ENCODE peak calls at places on chromosomes 4 and X, in seven cellular contexts. One of them, this sample, is unnamed.
A peak's percentile ranks its signal among the peaks of the same experiment; 100 is the strongest.

GRCh38 chrX:139201924-139202323 is 328.6 kb upstream of the F9 start:
- DNase-seq in tibial artery: no peak
- DNase-seq in A673: peak; percentile 6
- DNase-seq in endothelial cell of umbilical vein: no peak
- DNase-seq in kidney: no peak
- DNase-seq in bronchial epithelial cell: peak; percentile 65
- DNase-seq in DND-41: no peak
- DNase-seq in this sample: no peak

GRCh38 chrX:35006361-35006760 is 63.8 kb downstream of the FAM47B start:
- DNase-seq in endothelial cell of umbilical vein: no peak
- DNase-seq in bronchial epithelial cell: no peak
- DNase-seq in A673: no peak
- DNase-seq in kidney: no peak
- DNase-seq in tibial artery: no peak
- DNase-seq in DND-41: no peak
- DNase-seq in this sample: no peak

GRCh38 chrX:56788717-56789122 is 59.7 kb downstream of the NBDY start:
- DNase-seq in DND-41: peak; percentile 56
- DNase-seq in endothelial cell of umbilical vein: no peak
- DNase-seq in bronchial epithelial cell: peak; percentile 18
- DNase-seq in tibial artery: no peak
- DNase-seq in A673: peak; percentile 40
- DNase-seq in kidney: peak; percentile 26
- DNase-seq in this sample: peak; percentile 25

GRCh38 chrX:115958687-115959359 is 211.7 kb upstream of the AGTR2 start:
- DNase-seq in A673: no peak
- DNase-seq in bronchial epithelial cell: peak; percentile 28
- DNase-seq in kidney: no peak
- DNase-seq in tibial artery: no peak
- DNase-seq in endothelial cell of umbilical vein: no peak
- DNase-seq in DND-41: no peak
- DNase-seq in this sample: no peak

GRCh38 chrX:9668537-9668936 is 97.1 kb downstream of the GPR143 start:
- DNase-seq in bronchial epithelial cell: no peak
- DNase-seq in A673: no peak
- DNase-seq in endothelial cell of umbilical vein: no peak
- DNase-seq in tibial artery: no peak
- DNase-seq in DND-41: no peak
- DNase-seq in kidney: no peak
- DNase-seq in this sample: no peak

GRCh38 chrX:50432760-50433377 is 37.8 kb downstream of the DGKK start:
- DNase-seq in A673: no peak
- DNase-seq in kidney: no peak
- DNase-seq in DND-41: no peak
- DNase-seq in endothelial cell of umbilical vein: no peak
- DNase-seq in tibial artery: no peak
- DNase-seq in bronchial epithelial cell: no peak
- DNase-seq in this sample: no peak

GRCh38 chr4:141995051-141995450 is 358.7 kb downstream of the IL15 start:
- DNase-seq in kidney: no peak
- DNase-seq in endothelial cell of umbilical vein: peak; percentile 9
- DNase-seq in tibial artery: no peak
- DNase-seq in bronchial epithelial cell: no peak
- DNase-seq in A673: no peak
- DNase-seq in DND-41: no peak
- DNase-seq in this sample: no peak

GRCh38 chrX:2955838-2956237 is 26.7 kb upstream of the ARSD start:
- DNase-seq in A673: no peak
- DNase-seq in tibial artery: no peak
- DNase-seq in bronchial epithelial cell: no peak
- DNase-seq in endothelial cell of umbilical vein: no peak
- DNase-seq in DND-41: no peak
- DNase-seq in kidney: no peak
- DNase-seq in this sample: no peak

GRCh38 chr4:25955705-25956104 is 41.7 kb downstream of the SMIM20 start:
- DNase-seq in bronchial epithelial cell: no peak
- DNase-seq in kidney: no peak
- DNase-seq in endothelial cell of umbilical vein: no peak
- DNase-seq in DND-41: no peak
- DNase-seq in A673: no peak
- DNase-seq in tibial artery: no peak
- DNase-seq in this sample: no peak

GRCh38 chr4:32073542-32073941 is 1353.4 kb downstream of the PCDH7 start:
- DNase-seq in tibial artery: no peak
- DNase-seq in A673: no peak
- DNase-seq in bronchial epithelial cell: peak; percentile 86
- DNase-seq in kidney: no peak
- DNase-seq in DND-41: no peak
- DNase-seq in endothelial cell of umbilical vein: no peak
- DNase-seq in this sample: no peak

GRCh38 chr4:172952052-172952451 is 216.6 kb upstream of the GALNT7 start:
- DNase-seq in tibial artery: no peak
- DNase-seq in DND-41: no peak
- DNase-seq in bronchial epithelial cell: no peak
- DNase-seq in kidney: no peak
- DNase-seq in endothelial cell of umbilical vein: no peak
- DNase-seq in A673: no peak
- DNase-seq in this sample: no peak

GRCh38 chrX:38879631-38880220 is 78.5 kb downstream of the MID1IP1 start:
- DNase-seq in A673: no peak
- DNase-seq in endothelial cell of umbilical vein: no peak
- DNase-seq in bronchial epithelial cell: peak; percentile 82
- DNase-seq in DND-41: peak; percentile 86
- DNase-seq in kidney: no peak
- DNase-seq in tibial artery: no peak
- DNase-seq in this sample: peak; percentile 95

GRCh38 chrX:54484666-54485065 is 11.4 kb downstream of the FGD1 start:
- DNase-seq in kidney: no peak
- DNase-seq in endothelial cell of umbilical vein: no peak
- DNase-seq in bronchial epithelial cell: no peak
- DNase-seq in DND-41: no peak
- DNase-seq in A673: no peak
- DNase-seq in tibial artery: no peak
- DNase-seq in this sample: no peak

GRCh38 chr4:163077611-163078010 is 89.1 kb downstream of the NAF1 start:
- DNase-seq in tibial artery: no peak
- DNase-seq in bronchial epithelial cell: peak; percentile 7
- DNase-seq in A673: no peak
- DNase-seq in DND-41: no peak
- DNase-seq in endothelial cell of umbilical vein: no peak
- DNase-seq in kidney: no peak
- DNase-seq in this sample: no peak

GRCh38 chrX:153539171-153539978 is 21.9 kb downstream of the ATP2B3 start:
- DNase-seq in DND-41: peak; percentile 52
- DNase-seq in A673: peak; percentile 58
- DNase-seq in bronchial epithelial cell: peak; percentile 32
- DNase-seq in endothelial cell of umbilical vein: peak; percentile 44
- DNase-seq in kidney: peak; percentile 87
- DNase-seq in tibial artery: peak; percentile 70
- DNase-seq in this sample: peak; percentile 39

GRCh38 chrX:32871636-32872035 is 339.7 kb downstream of the DMD start:
- DNase-seq in DND-41: no peak
- DNase-seq in A673: no peak
- DNase-seq in kidney: no peak
- DNase-seq in tibial artery: no peak
- DNase-seq in bronchial epithelial cell: peak; percentile 86
- DNase-seq in endothelial cell of umbilical vein: no peak
- DNase-seq in this sample: no peak

GRCh38 chrX:130995351-130995967 is 62.7 kb upstream of the ARHGAP36 start:
- DNase-seq in kidney: no peak
- DNase-seq in bronchial epithelial cell: no peak
- DNase-seq in DND-41: no peak
- DNase-seq in tibial artery: no peak
- DNase-seq in endothelial cell of umbilical vein: no peak
- DNase-seq in A673: no peak
- DNase-seq in this sample: no peak

GRCh38 chr4:113052379-113052951 is 3.0 kb downstream of the ANK2 start:
- DNase-seq in bronchial epithelial cell: no peak
- DNase-seq in A673: no peak
- DNase-seq in endothelial cell of umbilical vein: no peak
- DNase-seq in DND-41: peak; percentile 49
- DNase-seq in tibial artery: no peak
- DNase-seq in kidney: no peak
- DNase-seq in this sample: no peak

GRCh38 chr4:177673980-177674504 is 231.8 kb upstream of the AGA start:
- DNase-seq in tibial artery: no peak
- DNase-seq in endothelial cell of umbilical vein: no peak
- DNase-seq in A673: no peak
- DNase-seq in bronchial epithelial cell: no peak
- DNase-seq in DND-41: no peak
- DNase-seq in kidney: no peak
- DNase-seq in this sample: no peak

GRCh38 chr4:56127698-56128097 is 179.0 kb downstream of the CEP135 start:
- DNase-seq in bronchial epithelial cell: no peak
- DNase-seq in DND-41: no peak
- DNase-seq in kidney: no peak
- DNase-seq in tibial artery: no peak
- DNase-seq in endothelial cell of umbilical vein: peak; percentile 28
- DNase-seq in A673: no peak
- DNase-seq in this sample: no peak

GRCh38 chr4:102620697-102621497 is 119.7 kb downstream of the NFKB1 start:
- DNase-seq in A673: peak; percentile 78
- DNase-seq in kidney: no peak
- DNase-seq in bronchial epithelial cell: peak; percentile 78
- DNase-seq in DND-41: peak; percentile 24
- DNase-seq in tibial artery: no peak
- DNase-seq in endothelial cell of umbilical vein: peak; percentile 67
- DNase-seq in this sample: peak; percentile 59

GRCh38 chrX:41338422-41338821 is 4.5 kb downstream of the DDX3X start:
- DNase-seq in bronchial epithelial cell: no peak
- DNase-seq in kidney: no peak
- DNase-seq in endothelial cell of umbilical vein: no peak
- DNase-seq in tibial artery: no peak
- DNase-seq in A673: no peak
- DNase-seq in DND-41: no peak
- DNase-seq in this sample: no peak

GRCh38 chrX:41336447-41336846 is 2.5 kb downstream of the DDX3X start:
- DNase-seq in kidney: no peak
- DNase-seq in DND-41: no peak
- DNase-seq in endothelial cell of umbilical vein: no peak
- DNase-seq in tibial artery: no peak
- DNase-seq in bronchial epithelial cell: no peak
- DNase-seq in A673: no peak
- DNase-seq in this sample: no peak

GRCh38 chrX:41335590-41336331 is 1.8 kb downstream of the DDX3X start:
- DNase-seq in A673: no peak
- DNase-seq in endothelial cell of umbilical vein: no peak
- DNase-seq in DND-41: no peak
- DNase-seq in kidney: no peak
- DNase-seq in bronchial epithelial cell: no peak
- DNase-seq in tibial artery: no peak
- DNase-seq in this sample: no peak

GRCh38 chrX:41337140-41337539 is 3.2 kb downstream of the DDX3X start:
- DNase-seq in DND-41: no peak
- DNase-seq in bronchial epithelial cell: no peak
- DNase-seq in endothelial cell of umbilical vein: no peak
- DNase-seq in A673: no peak
- DNase-seq in tibial artery: no peak
- DNase-seq in kidney: no peak
- DNase-seq in this sample: no peak

GRCh38 chrX:41339148-41339547 is 5.2 kb downstream of the DDX3X start:
- DNase-seq in DND-41: no peak
- DNase-seq in A673: no peak
- DNase-seq in bronchial epithelial cell: no peak
- DNase-seq in tibial artery: no peak
- DNase-seq in endothelial cell of umbilical vein: no peak
- DNase-seq in kidney: no peak
- DNase-seq in this sample: no peak
- H3K36me3 ChIP-seq in DND-41: peaks cover 86% of the 10 kb centered on the region
- H3K36me3 ChIP-seq in A673: peaks cover 66% of the 10 kb centered on the region
- H3K36me3 ChIP-seq in bronchial epithelial cell: peaks cover 4% of the 10 kb centered on the region
- H3K36me3 ChIP-seq in tibial artery: peaks cover 49% of the 10 kb centered on the region
- H3K36me3 ChIP-seq in endothelial cell of umbilical vein: peaks cover 24% of the 10 kb centered on the region
- H3K36me3 ChIP-seq in kidney: peaks cover 36% of the 10 kb centered on the region
- H3K36me3 ChIP-seq in this sample: peaks cover 97% of the 10 kb centered on the region

GRCh38 chr4:4541661-4542570 is at the start of gene STX18:
- DNase-seq in DND-41: peak; percentile 89
- DNase-seq in A673: peak; percentile 87
- DNase-seq in bronchial epithelial cell: peak; percentile 59
- DNase-seq in kidney: peak; percentile 96
- DNase-seq in tibial artery: peak; percentile 89
- DNase-seq in endothelial cell of umbilical vein: peak; percentile 85
- DNase-seq in this sample: peak; percentile 90
- H3K36me3 ChIP-seq in DND-41: peaks cover 4% of the 10 kb centered on the region
- H3K36me3 ChIP-seq in A673: no peaks in the 10 kb centered on the region
- H3K36me3 ChIP-seq in bronchial epithelial cell: no peaks in the 10 kb centered on the region
- H3K36me3 ChIP-seq in kidney: no peaks in the 10 kb centered on the region
- H3K36me3 ChIP-seq in tibial artery: no peaks in the 10 kb centered on the region
- H3K36me3 ChIP-seq in endothelial cell of umbilical vein: no peaks in the 10 kb centered on the region
- H3K36me3 ChIP-seq in this sample: peaks cover 11% of the 10 kb centered on the region

DNA sequence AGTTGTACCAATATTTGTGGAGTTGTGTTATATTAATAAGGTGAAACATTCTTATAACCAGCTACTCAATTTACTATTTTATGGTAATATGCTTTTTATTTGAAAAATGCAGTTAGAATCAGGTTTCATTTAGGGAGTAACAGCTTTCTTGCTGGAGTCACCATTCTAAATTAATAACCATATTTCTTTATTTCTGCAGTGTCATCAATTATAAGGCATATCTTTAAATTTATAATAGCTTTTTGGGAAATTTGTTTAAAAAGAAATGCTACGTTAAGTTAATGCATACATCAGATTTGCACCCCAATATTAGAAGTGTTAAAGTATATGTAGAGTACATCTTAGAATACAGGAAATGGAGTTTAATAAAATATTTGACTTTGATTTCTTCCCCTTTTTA is 18.9 kb downstream of the USP38 start:
- DNase-seq in tibial artery: no peak
- DNase-seq in kidney: no peak
- DNase-seq in endothelial cell of umbilical vein: no peak
- DNase-seq in DND-41: no peak
- DNase-seq in bronchial epithelial cell: no peak
- DNase-seq in A673: no peak
- DNase-seq in this sample: no peak
- H3K36me3 ChIP-seq in tibial artery: peaks cover 42% of the 10 kb centered on the region
- H3K36me3 ChIP-seq in kidney: peaks cover 43% of the 10 kb centered on the region
- H3K36me3 ChIP-seq in endothelial cell of umbilical vein: peaks cover 15% of the 10 kb centered on the region
- H3K36me3 ChIP-seq in DND-41: peaks cover 84% of the 10 kb centered on the region
- H3K36me3 ChIP-seq in bronchial epithelial cell: peaks cover 5% of the 10 kb centered on the region
- H3K36me3 ChIP-seq in A673: peaks cover 48% of the 10 kb centered on the region
- H3K36me3 ChIP-seq in this sample: peaks cover 98% of the 10 kb centered on the region

DNA sequence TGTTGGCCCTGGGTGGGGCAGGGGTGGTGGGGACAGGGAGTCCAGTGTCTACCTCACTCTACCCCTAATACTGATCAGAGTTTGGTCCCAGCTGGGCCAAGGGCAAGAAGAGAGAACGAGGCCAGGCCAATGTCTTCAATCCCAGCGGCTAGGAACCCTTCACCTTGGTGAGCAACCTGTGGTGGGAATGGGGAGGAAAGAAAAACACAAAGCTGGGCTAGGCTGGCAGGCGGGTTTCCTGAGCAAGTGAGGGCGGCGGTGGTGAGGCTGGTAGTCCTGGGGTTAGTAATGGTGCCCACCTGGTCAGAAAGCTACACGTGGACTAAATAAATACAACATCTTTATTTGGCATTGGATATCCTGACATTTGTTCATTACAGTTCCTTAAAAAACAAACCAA is 5.6 kb downstream of the PQBP1 start:
- DNase-seq in kidney: peak; percentile 36
- DNase-seq in DND-41: no peak
- DNase-seq in endothelial cell of umbilical vein: no peak
- DNase-seq in A673: no peak
- DNase-seq in tibial artery: no peak
- DNase-seq in bronchial epithelial cell: no peak
- DNase-seq in this sample: no peak
- H3K36me3 ChIP-seq in kidney: peaks cover 9% of the 10 kb centered on the region
- H3K36me3 ChIP-seq in DND-41: peaks cover 55% of the 10 kb centered on the region
- H3K36me3 ChIP-seq in endothelial cell of umbilical vein: no peaks in the 10 kb centered on the region
- H3K36me3 ChIP-seq in A673: peaks cover 9% of the 10 kb centered on the region
- H3K36me3 ChIP-seq in tibial artery: peaks cover 30% of the 10 kb centered on the region
- H3K36me3 ChIP-seq in bronchial epithelial cell: peaks cover 4% of the 10 kb centered on the region
- H3K36me3 ChIP-seq in this sample: peaks cover 52% of the 10 kb centered on the region

This sample was measured in OCI-LY7.